ENCODE peak calls at places on chromosome 13, in eight cellular contexts. F, A, Z, N, V, H, Y and C are unnamed samples.

GRCh38 chr13:93776936-93777335 is 550.3 kb downstream of the GPC6 start:
- DNase-seq in Y (peak; percentile 58), V (no peak), Z (no peak), F (no peak), H (no peak), N (no peak), A (no peak), C (no peak)

GRCh38 chr13:45879666-45880065 is 28.1 kb upstream of the SIAH3 start:
- DNase-seq in A (no peak), V (no peak), Z (peak; percentile 1), H (no peak), F (no peak), Y (peak; percentile 9), N (no peak), C (peak; percentile 57)

GRCh38 chr13:44759723-44760360 is 183.7 kb upstream of the TSC22D1 start:
- DNase-seq in A (no peak), Y (peak; percentile 50), N (no peak), Z (no peak), F (no peak), V (no peak), H (no peak), C (no peak)

GRCh38 chr13:99386495-99386894 is 79.3 kb upstream of the GPR183 start:
- DNase-seq in F (no peak), Y (no peak), A (no peak), Z (no peak), V (no peak), N (no peak), H (no peak), C (no peak)

GRCh38 chr13:77040076-77040475 is 13.1 kb upstream of the FBXL3 start:
- DNase-seq in A (no peak), H (no peak), N (no peak), Y (no peak), F (no peak), V (no peak), Z (no peak), C (no peak)

GRCh38 chr13:98549006-98549727 is 27.7 kb downstream of the STK24 start:
- DNase-seq in V (no peak), A (no peak), F (no peak), Y (peak; percentile 84), N (no peak), H (peak; percentile 35), Z (no peak), C (no peak)

GRCh38 chr13:112893570-112894422 is 75.2 kb upstream of the MCF2L start:
- DNase-seq in Z (peak; percentile 27), H (peak; percentile 59), A (peak; percentile 53), Y (no peak), F (no peak), V (no peak), N (no peak), C (peak; percentile 57)

GRCh38 chr13:22451345-22451744 is 729.4 kb upstream of the SGCG start:
- DNase-seq in V (no peak), Z (no peak), H (no peak), N (no peak), A (no peak), F (no peak), Y (no peak), C (no peak)

GRCh38 chr13:43269037-43269476 is 245.7 kb downstream of the DNAJC15 start:
- DNase-seq in Y (peak; percentile 95), Z (no peak), V (no peak), A (peak; percentile 84), N (no peak), H (no peak), F (no peak), C (no peak)

GRCh38 chr13:113533441-113533840 is 42.9 kb upstream of the DCUN1D2 start:
- DNase-seq in N (no peak), A (peak; percentile 23), H (no peak), F (no peak), Y (no peak), V (no peak), Z (no peak), C (peak; percentile 66)